ENCODE peak calls at places on chromosomes 7 and 10, in five cellular contexts. J, S, C, V and O are unnamed samples.

GRCh38 chr7:141416691-141417268 is 134.4 kb upstream of the AGK start:
- DNase-seq in S (no peak), C (no peak), V (no peak), J (no peak), O (no peak)

GRCh38 chr7:50504646-50505546 is 54.7 kb upstream of the FIGNL1 start:
- DNase-seq in V (no peak), J (no peak), S (no peak), C (no peak), O (no peak)

GRCh38 chr7:17939670-17940301 is 508 bp downstream of the SNX13 start:
- DNase-seq in S (peak), J (peak), V (peak), C (peak), O (no peak)

GRCh38 chr7:103445228-103446020 is 583 bp downstream of the SLC26A5 start:
- DNase-seq in S (peak), C (peak), V (peak), J (no peak), O (peak)

GRCh38 chr10:120641695-120642094 is 184.7 kb downstream of the PLPP4 start:
- DNase-seq in C (no peak), V (no peak), J (no peak), S (no peak), O (no peak)

GRCh38 chr10:13268841-13269240 is 31.0 kb downstream of the PHYH start:
- DNase-seq in S (no peak), J (no peak), V (no peak), C (no peak), O (peak)

GRCh38 chr10:69861251-69862240 is 59.8 kb downstream of the COL13A1 start:
- DNase-seq in J (peak), C (no peak), S (no peak), V (peak), O (peak)

GRCh38 chr10:75431180-75432111 is at the start of gene LRMDA:
- DNase-seq in V (peak), S (no peak), J (no peak), C (no peak), O (no peak)

GRCh38 chr7:7595451-7595850 is 28.8 kb downstream of the MIOS start:
- DNase-seq in C (no peak), J (peak), V (peak), S (no peak), O (no peak)

GRCh38 chr7:27181795-27182275 is 3.2 kb downstream of the HOXA11 start:
- DNase-seq in S (peak), C (no peak), J (no peak), V (no peak), O (no peak)

GRCh38 chr7:97006146-97006950 is 995 bp downstream of the DLX6 start:
- DNase-seq in C (peak), V (peak), J (peak), S (peak), O (peak)

GRCh38 chr10:84540022-84540616 is 211.7 kb downstream of the CCSER2 start:
- DNase-seq in V (peak), S (no peak), J (peak), C (no peak), O (peak)

GRCh38 chr10:89845541-89846275 is 144.3 kb downstream of the KIF20B start:
- DNase-seq in V (peak), S (no peak), C (no peak), J (peak), O (peak)

GRCh38 chr7:35971133-35971995 is 170.5 kb downstream of the SEPTIN7 start:
- DNase-seq in V (no peak), C (no peak), S (no peak), J (no peak), O (no peak)

GRCh38 chr7:156778201-156778600 is 114.8 kb downstream of the LMBR1 start:
- DNase-seq in C (no peak), S (no peak), J (no peak), V (no peak), O (no peak)

GRCh38 chr7:15508258-15508657 is 53.6 kb downstream of the AGMO start:
- DNase-seq in J (peak), S (no peak), V (peak), C (no peak), O (no peak)

GRCh38 chr7:2708041-2708440 is 20.0 kb downstream of the AMZ1 start:
- DNase-seq in S (no peak), C (no peak), V (no peak), J (no peak), O (no peak)

GRCh38 chr7:50101873-50102272 is 8.8 kb upstream of the ZPBP start:
- DNase-seq in C (no peak), J (no peak), S (no peak), V (no peak), O (no peak)

GRCh38 chr7:99579281-99579955 is 18.6 kb upstream of the TMEM225B start:
- DNase-seq in V (no peak), J (no peak), C (no peak), S (no peak), O (no peak)

GRCh38 chr7:47938574-47939165 is 9.6 kb downstream of the PKD1L1 start:
- DNase-seq in V (no peak), J (no peak), C (no peak), S (no peak), O (peak)

GRCh38 chr10:80509108-80509402 is 28.6 kb upstream of the SH2D4B start:
- DNase-seq in V (no peak), S (no peak), C (no peak), J (no peak), O (no peak)
- H3K18ac ChIP-seq in V (peak), S (no peak), C (peak), J (no peak), O (no peak)

DNA sequence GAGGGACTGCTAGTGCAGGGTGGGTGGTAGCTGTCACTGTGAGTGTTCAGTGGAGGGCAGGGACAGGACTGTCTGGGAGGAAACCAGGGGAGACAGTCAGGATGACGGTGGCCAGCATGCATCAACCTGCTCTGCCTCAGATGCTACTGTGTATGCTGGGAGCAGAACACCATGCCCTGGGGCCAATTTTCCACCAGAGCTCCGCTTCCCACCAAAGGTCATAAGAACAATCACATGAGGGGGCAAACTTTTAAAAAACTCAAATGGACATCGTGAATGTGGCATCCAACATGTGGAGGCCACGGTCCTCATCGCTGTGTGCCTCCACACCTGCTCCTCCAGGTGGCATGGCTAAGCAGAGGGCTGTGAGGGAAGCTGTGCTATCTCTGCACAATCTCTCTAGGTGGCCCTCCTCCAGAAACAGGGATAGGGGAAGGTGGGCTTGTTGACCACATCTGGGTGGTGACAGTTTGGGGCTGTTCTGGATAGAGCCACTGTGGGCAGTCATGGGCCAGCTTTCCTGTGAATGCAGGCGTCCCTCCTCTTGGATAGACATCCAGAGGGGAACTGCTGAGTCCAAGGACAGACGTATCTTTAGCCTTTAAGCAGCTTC is 411.0 kb downstream of the PTPRN2 start:
- DNase-seq in S (no peak), J (no peak), V (no peak), C (no peak), O (no peak)
- H3K27ac ChIP-seq in S (no peak), J (no peak), V (no peak), C (no peak), O (no peak)

GRCh38 chr10:78923644-78924318 is 145.0 kb upstream of the ZMIZ1 start:
- DNase-seq in J (no peak), V (no peak), C (no peak), S (no peak), O (no peak)
- H3K18ac ChIP-seq in J (no peak), V (peak), C (peak), S (no peak), O (no peak)

DNA sequence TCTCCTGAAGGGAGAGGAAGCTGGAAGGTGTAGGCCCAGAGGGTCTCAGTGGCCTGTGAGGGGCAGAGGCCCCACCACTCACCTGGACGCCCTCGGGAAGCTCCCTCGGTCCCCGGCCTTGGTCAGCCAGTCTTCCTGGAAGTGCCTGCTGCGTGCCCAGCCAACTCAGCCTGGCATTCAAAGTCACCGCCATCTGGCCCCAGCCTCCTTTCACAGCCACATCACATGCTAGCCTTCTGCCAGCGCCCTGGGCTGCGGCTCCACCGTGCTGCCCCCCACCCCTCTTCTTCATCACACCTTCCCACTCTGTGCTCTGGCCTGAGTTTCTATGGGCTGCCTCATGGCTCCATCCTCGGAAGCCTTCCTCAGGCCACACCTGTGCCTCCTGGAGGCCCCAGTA is 98.0 kb downstream of the ZMIZ1 start:
- DNase-seq in V (no peak), S (no peak), J (no peak), C (no peak), O (no peak)
- H3K27ac ChIP-seq in V (no peak), S (no peak), J (no peak), C (no peak), O (no peak)

GRCh38 chr10:132518572-132519381 is 18.8 kb upstream of the INPP5A start:
- DNase-seq in C (no peak), J (no peak), S (peak), V (peak), O (peak)
- H3K18ac ChIP-seq in C (no peak), J (no peak), S (no peak), V (peak), O (no peak)

GRCh38 chr7:111363099-111363498 is 199.2 kb downstream of the IMMP2L start:
- DNase-seq in C (no peak), V (peak), S (no peak), J (peak), O (peak)

GRCh38 chr7:111356941-111357340 is 205.4 kb downstream of the IMMP2L start:
- DNase-seq in V (peak), S (no peak), C (no peak), J (peak), O (no peak)

GRCh38 chr7:111362660-111363059 is 199.6 kb downstream of the IMMP2L start:
- DNase-seq in V (peak), S (no peak), J (peak), C (peak), O (peak)

GRCh38 chr7:111357691-111358090 is 204.6 kb downstream of the IMMP2L start:
- DNase-seq in S (no peak), C (no peak), V (peak), J (peak), O (no peak)

GRCh38 chr7:111358915-111359314 is 203.4 kb downstream of the IMMP2L start:
- DNase-seq in J (no peak), C (no peak), S (no peak), V (no peak), O (no peak)
- H3K27ac ChIP-seq in J (no peak), C (no peak), S (no peak), V (no peak), O (no peak)

GRCh38 chr10:29610876-29611647 is 23.7 kb downstream of the SVIL start:
- DNase-seq in C (no peak), V (no peak), J (no peak), S (no peak), O (no peak)
- H3K18ac ChIP-seq in C (no peak), V (no peak), J (no peak), S (no peak), O (no peak)

GRCh38 chr7:100835903-100836811 is 8.8 kb upstream of the EPHB4 start:
- DNase-seq in J (no peak), C (peak), V (no peak), S (peak), O (peak)
- H3K27ac ChIP-seq in J (no peak), C (peak), V (peak), S (peak), O (peak)

GRCh38 chr7:13988765-13989137 is 715 bp downstream of the ETV1 start:
- DNase-seq in C (peak), S (peak), J (peak), V (peak), O (peak)

GRCh38 chr7:13988011-13988410 is 1.5 kb downstream of the ETV1 start:
- DNase-seq in S (no peak), C (no peak), V (peak), J (peak), O (peak)

GRCh38 chr7:13984831-13985685 is 4.4 kb downstream of the ETV1 start:
- DNase-seq in V (no peak), S (no peak), J (no peak), C (no peak), O (peak)

GRCh38 chr7:13987395-13987794 is 2.1 kb downstream of the ETV1 start:
- DNase-seq in J (peak), V (peak), C (no peak), S (no peak), O (no peak)

DNA sequence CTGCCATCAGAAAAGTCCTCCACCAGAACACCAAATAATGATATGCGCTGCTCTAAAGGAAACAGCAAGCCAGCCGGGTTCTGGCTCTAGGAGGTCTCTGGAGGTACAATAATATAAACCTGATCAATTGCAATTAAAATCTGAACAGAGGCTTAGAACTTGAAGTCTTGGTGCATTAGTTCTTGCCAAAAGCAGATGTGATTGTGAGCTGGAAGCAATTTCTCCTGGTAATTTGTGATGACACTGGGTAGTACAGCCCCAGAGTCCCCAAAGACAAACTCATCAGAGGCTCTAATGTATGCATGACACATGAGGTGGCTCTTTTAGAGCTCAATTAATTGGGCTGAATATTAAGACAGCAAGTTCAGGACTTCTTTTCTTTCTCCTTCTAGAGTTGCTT is 3.3 kb downstream of the ETV1 start:
- DNase-seq in J (no peak), S (no peak), V (peak), C (no peak), O (peak)
- H3K18ac ChIP-seq in J (no peak), S (no peak), V (no peak), C (no peak), O (peak)

GRCh38 chr7:46565712-46566111 is 644.6 kb upstream of the IGFBP3 start:
- DNase-seq in S (no peak), C (no peak), V (no peak), J (no peak), O (no peak)

GRCh38 chr7:46569117-46569433 is 648.0 kb upstream of the IGFBP3 start:
- DNase-seq in C (no peak), J (no peak), V (peak), S (no peak), O (peak)

GRCh38 chr7:46566375-46566774 is 645.3 kb upstream of the IGFBP3 start:
- DNase-seq in V (no peak), C (no peak), J (peak), S (no peak), O (no peak)

GRCh38 chr7:46568420-46569116 is 647.5 kb upstream of the IGFBP3 start:
- DNase-seq in S (no peak), V (no peak), C (no peak), J (no peak), O (no peak)

DNA sequence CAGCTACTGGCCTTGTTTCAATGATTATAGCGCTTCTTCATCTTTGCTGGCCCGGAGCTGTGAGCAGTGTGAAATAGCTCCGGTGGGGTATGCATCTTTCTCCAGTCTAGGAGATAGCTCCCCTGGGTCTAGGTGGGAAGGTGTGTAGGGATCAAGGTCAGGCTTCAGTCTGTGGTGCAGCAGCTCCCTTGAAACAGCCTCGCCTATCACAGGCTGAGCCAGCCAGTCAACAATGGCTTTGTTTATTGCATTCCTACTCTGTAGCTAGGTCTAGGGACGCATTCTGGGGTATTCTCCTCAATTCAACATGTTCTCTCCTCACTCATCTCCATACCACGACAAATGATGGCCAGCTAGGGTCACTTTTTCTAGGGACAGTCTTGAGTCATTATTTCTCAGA is 646.8 kb upstream of the IGFBP3 start:
- DNase-seq in S (no peak), J (no peak), V (no peak), C (no peak), O (no peak)
- H3K27ac ChIP-seq in S (no peak), J (no peak), V (no peak), C (no peak), O (no peak)